ENCODE peak calls at places on chromosomes 11 and 22, in seven cellular contexts. R is posterior cingulate gyrus, W is H4, B is substantia nigra, G is NCI-H510A, I is ELF-1, C is astrocyte of the spinal cord. H is an unnamed sample.

GRCh38 chr22:17120281-17120680 is 879 bp downstream of the TMEM121B start:
- DNase-seq in I (peak; percentile 85), G (no peak), B (no peak), W (peak; percentile 12), R (no peak), C (peak; percentile 29), H (peak; percentile 49)

GRCh38 chr11:83613767-83614121 is 327.6 kb upstream of the CCDC90B start:
- DNase-seq in C (no peak), G (no peak), B (no peak), R (no peak), I (no peak), W (no peak), H (no peak)

GRCh38 chr11:85737738-85738137 is 51.7 kb upstream of the CCDC89 start:
- DNase-seq in G (no peak), C (no peak), B (no peak), R (no peak), I (peak; percentile 29), W (no peak), H (no peak)

GRCh38 chr22:28462041-28462440 is 217.6 kb downstream of the TTC28 start:
- DNase-seq in W (no peak), R (no peak), I (no peak), G (no peak), C (no peak), B (no peak), H (no peak)

GRCh38 chr22:36334838-36335603 is 52.7 kb downstream of the MYH9 start:
- DNase-seq in B (peak; percentile 65), C (peak; percentile 86), I (peak; percentile 50), W (no peak), R (peak; percentile 85), G (no peak), H (peak; percentile 81)

GRCh38 chr22:20957691-20958440 is 9.2 kb upstream of the AIFM3 start:
- DNase-seq in G (no peak), R (no peak), I (peak; percentile 45), W (no peak), C (no peak), B (no peak), H (peak; percentile 62)

GRCh38 chr11:19345519-19345847 is 104.7 kb upstream of the E2F8 start:
- DNase-seq in W (no peak), C (no peak), R (peak; percentile 67), I (peak; percentile 26), B (no peak), G (no peak), H (no peak)

GRCh38 chr11:114262681-114263509 is 33.3 kb upstream of the NNMT start:
- DNase-seq in B (no peak), G (peak; percentile 48), C (peak; percentile 65), W (peak; percentile 71), I (peak; percentile 54), R (peak; percentile 43), H (peak; percentile 57)

GRCh38 chr11:104127828-104128227 is 36.1 kb downstream of the PDGFD start:
- DNase-seq in G (no peak), B (no peak), W (no peak), I (no peak), C (no peak), R (no peak), H (peak; percentile 68)

GRCh38 chr22:24580276-24580675 is 12.6 kb downstream of the LRRC75B start:
- DNase-seq in I (no peak), W (no peak), C (peak; percentile 7), R (no peak), B (no peak), G (no peak), H (peak; percentile 74)

GRCh38 chr11:132158091-132158490 is 787.7 kb downstream of the NTM start:
- DNase-seq in W (peak; percentile 27), I (peak; percentile 49), C (no peak), G (peak; percentile 52), B (no peak), R (no peak), H (peak; percentile 59)

GRCh38 chr11:87878373-87878779 is 296.9 kb downstream of the RAB38 start:
- DNase-seq in R (no peak), B (no peak), C (peak; percentile 48), W (peak; percentile 59), I (no peak), G (no peak), H (peak; percentile 46)

GRCh38 chr22:26656896-26657851 is at the start of gene MIAT:
- DNase-seq in C (no peak), G (no peak), R (peak; percentile 47), W (no peak), B (no peak), I (peak; percentile 40), H (no peak)

GRCh38 chr22:32996702-32997101 is 61.5 kb downstream of the SYN3 start:
- DNase-seq in R (no peak), G (no peak), I (no peak), W (peak; percentile 41), B (no peak), C (no peak), H (peak; percentile 43)

GRCh38 chr11:63917685-63918523 is 940 bp upstream of the RCOR2 start:
- DNase-seq in R (peak; percentile 76), I (peak; percentile 91), B (peak; percentile 65), G (peak; percentile 94), W (no peak), C (peak; percentile 50), H (peak; percentile 34)

GRCh38 chr11:93737904-93738612 is 3.2 kb downstream of the TAF1D start:
- DNase-seq in G (no peak), R (no peak), B (no peak), C (peak; percentile 19), I (no peak), W (no peak), H (peak; percentile 60)

GRCh38 chr11:726278-726915 is 20.4 kb downstream of the EPS8L2 start:
- DNase-seq in I (no peak), R (no peak), W (no peak), G (peak; percentile 80), B (no peak), C (peak; percentile 39), H (peak; percentile 84)

GRCh38 chr11:29634744-29635143 is 382.1 kb downstream of the KCNA4 start:
- DNase-seq in C (no peak), R (no peak), G (no peak), I (no peak), B (no peak), W (no peak), H (no peak)

GRCh38 chr22:46587067-46587471 is 33.1 kb upstream of the GRAMD4 start:
- DNase-seq in C (no peak), G (no peak), W (no peak), I (no peak), R (no peak), B (no peak), H (no peak)

H was measured in kidney tubule cell.